ENCODE peak calls at places on chromosomes 5 and 9, in five cellular contexts. One of them, this sample, is unnamed.

GRCh38 chr9:77731930-77732329 is 83.8 kb upstream of the GNA14 start:
- DNase-seq in ovary: no peak
- DNase-seq in HepG2: no peak
- DNase-seq in A549: no peak
- DNase-seq in sigmoid colon: no peak
- DNase-seq in this sample: no peak

GRCh38 chr5:1493413-1493812 is 30.3 kb downstream of the LPCAT1 start:
- DNase-seq in HepG2: no peak
- DNase-seq in A549: no peak
- DNase-seq in sigmoid colon: no peak
- DNase-seq in ovary: no peak
- DNase-seq in this sample: no peak

GRCh38 chr5:97876272-97876671 is 693.2 kb upstream of the RIOK2 start:
- DNase-seq in ovary: no peak
- DNase-seq in A549: no peak
- DNase-seq in sigmoid colon: no peak
- DNase-seq in HepG2: no peak
- DNase-seq in this sample: no peak

GRCh38 chr9:96256800-96257199 is 45.2 kb downstream of the HSD17B3 start:
- DNase-seq in A549: no peak
- DNase-seq in HepG2: peak; percentile 12
- DNase-seq in ovary: no peak
- DNase-seq in sigmoid colon: no peak
- DNase-seq in this sample: no peak

GRCh38 chr5:73945505-73945904 is 319.5 kb downstream of the ARHGEF28 start:
- DNase-seq in A549: no peak
- DNase-seq in ovary: no peak
- DNase-seq in HepG2: no peak
- DNase-seq in sigmoid colon: no peak
- DNase-seq in this sample: no peak

GRCh38 chr5:74233571-74233970 is 407.0 kb downstream of the ENC1 start:
- DNase-seq in HepG2: no peak
- DNase-seq in A549: no peak
- DNase-seq in sigmoid colon: no peak
- DNase-seq in ovary: no peak
- DNase-seq in this sample: no peak

GRCh38 chr5:82820958-82821880 is 256.0 kb downstream of the TMEM167A start:
- DNase-seq in sigmoid colon: no peak
- DNase-seq in HepG2: no peak
- DNase-seq in ovary: no peak
- DNase-seq in A549: no peak
- DNase-seq in this sample: no peak

GRCh38 chr9:71446081-71446480 is 322.2 kb downstream of the CEMIP2 start:
- DNase-seq in sigmoid colon: no peak
- DNase-seq in ovary: no peak
- DNase-seq in A549: no peak
- DNase-seq in HepG2: no peak
- DNase-seq in this sample: no peak

GRCh38 chr9:108844856-108845255 is 10.9 kb downstream of the ACTL7B start:
- DNase-seq in sigmoid colon: no peak
- DNase-seq in A549: no peak
- DNase-seq in ovary: no peak
- DNase-seq in HepG2: no peak
- DNase-seq in this sample: no peak

GRCh38 chr9:78023003-78023741 is 8.4 kb downstream of the GNAQ start:
- DNase-seq in HepG2: peak; percentile 64
- DNase-seq in A549: no peak
- DNase-seq in ovary: no peak
- DNase-seq in sigmoid colon: no peak
- DNase-seq in this sample: no peak

GRCh38 chr9:74765572-74765971 is 122.1 kb downstream of the TRPM6 start:
- DNase-seq in HepG2: no peak
- DNase-seq in ovary: no peak
- DNase-seq in sigmoid colon: no peak
- DNase-seq in A549: no peak
- DNase-seq in this sample: no peak

DNA sequence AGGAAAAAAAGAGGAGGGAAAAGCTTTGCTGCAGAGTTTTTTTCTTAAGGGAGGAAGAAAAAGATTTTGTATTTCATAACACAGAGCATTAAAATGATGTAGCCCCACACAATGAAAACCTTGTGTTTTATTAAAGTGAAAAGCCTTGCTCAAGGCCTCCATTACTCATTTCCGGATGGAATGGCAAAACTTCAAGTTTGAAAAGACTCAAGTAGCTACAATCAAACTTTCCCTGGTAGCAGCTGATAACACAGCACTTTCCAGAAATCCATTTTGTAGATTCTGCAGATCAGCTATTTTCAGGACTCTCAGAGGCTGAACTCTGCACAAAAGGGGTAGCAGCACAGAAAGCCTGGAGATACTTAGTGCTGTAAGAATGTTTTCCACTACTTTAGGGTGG is 374.8 kb downstream of the NFIB start:
- DNase-seq in HepG2: no peak
- DNase-seq in A549: no peak
- DNase-seq in sigmoid colon: no peak
- DNase-seq in ovary: no peak
- DNase-seq in this sample: no peak
- H3K9me3 ChIP-seq in HepG2: no peaks in the 10 kb centered on the region
- H3K9me3 ChIP-seq in A549: no peaks in the 10 kb centered on the region
- H3K9me3 ChIP-seq in sigmoid colon: no peaks in the 10 kb centered on the region
- H3K9me3 ChIP-seq in ovary: no peaks in the 10 kb centered on the region
- H3K9me3 ChIP-seq in this sample: no peaks in the 10 kb centered on the region

GRCh38 chr9:89507626-89508025 is 9.7 kb upstream of the SEMA4D start:
- DNase-seq in HepG2: no peak
- DNase-seq in A549: no peak
- DNase-seq in sigmoid colon: no peak
- DNase-seq in ovary: no peak
- DNase-seq in this sample: no peak

GRCh38 chr9:89502038-89502601 is 4.2 kb upstream of the SEMA4D start:
- DNase-seq in A549: no peak
- DNase-seq in ovary: no peak
- DNase-seq in sigmoid colon: no peak
- DNase-seq in HepG2: no peak
- DNase-seq in this sample: no peak

GRCh38 chr9:89508951-89509607 is 11.2 kb upstream of the SEMA4D start:
- DNase-seq in sigmoid colon: no peak
- DNase-seq in ovary: no peak
- DNase-seq in HepG2: no peak
- DNase-seq in A549: no peak
- DNase-seq in this sample: no peak

GRCh38 chr9:89505048-89505447 is 7.1 kb upstream of the SEMA4D start:
- DNase-seq in A549: no peak
- DNase-seq in HepG2: no peak
- DNase-seq in sigmoid colon: no peak
- DNase-seq in ovary: no peak
- DNase-seq in this sample: no peak

GRCh38 chr9:89505795-89506385 is 8.0 kb upstream of the SEMA4D start:
- DNase-seq in A549: no peak
- DNase-seq in HepG2: no peak
- DNase-seq in sigmoid colon: no peak
- DNase-seq in ovary: peak; percentile 48
- DNase-seq in this sample: no peak
- TF ChIP-seq EP300 in A549: no peak
- TF ChIP-seq EP300 in HepG2: no peak
- TF ChIP-seq EP300 in sigmoid colon: no peak
- TF ChIP-seq EP300 in ovary: no peak
- TF ChIP-seq EP300 in this sample: no peak

GRCh38 chr5:158461240-158461854 is 602.4 kb upstream of the CLINT1 start:
- DNase-seq in ovary: peak; percentile 86
- DNase-seq in A549: no peak
- DNase-seq in HepG2: peak; percentile 81
- DNase-seq in sigmoid colon: peak; percentile 80
- DNase-seq in this sample: peak; percentile 52
- H3K9me3 ChIP-seq in ovary: no peaks in the 10 kb centered on the region
- H3K9me3 ChIP-seq in A549: no peaks in the 10 kb centered on the region
- H3K9me3 ChIP-seq in HepG2: peaks cover 11% of the 10 kb centered on the region
- H3K9me3 ChIP-seq in sigmoid colon: no peaks in the 10 kb centered on the region
- H3K9me3 ChIP-seq in this sample: no peaks in the 10 kb centered on the region

GRCh38 chr5:79514391-79515105 is 614 bp upstream of the HOMER1 start:
- DNase-seq in A549: peak; percentile 88
- DNase-seq in HepG2: peak; percentile 72
- DNase-seq in ovary: peak; percentile 94
- DNase-seq in sigmoid colon: peak; percentile 97
- DNase-seq in this sample: peak; percentile 78
- TF ChIP-seq EP300 in A549: no peak
- TF ChIP-seq EP300 in HepG2: no peak
- TF ChIP-seq EP300 in ovary: no peak
- TF ChIP-seq EP300 in sigmoid colon: peak; percentile 60
- TF ChIP-seq EP300 in this sample: peak; percentile 98

GRCh38 chr5:180253036-180253824 is 38.7 kb downstream of the MAPK9 start:
- DNase-seq in ovary: no peak
- DNase-seq in HepG2: no peak
- DNase-seq in A549: no peak
- DNase-seq in sigmoid colon: no peak
- DNase-seq in this sample: no peak
- H3K9me3 ChIP-seq in ovary: peaks cover 70% of the 10 kb centered on the region
- H3K9me3 ChIP-seq in HepG2: peaks cover 60% of the 10 kb centered on the region
- H3K9me3 ChIP-seq in A549: peaks cover 96% of the 10 kb centered on the region
- H3K9me3 ChIP-seq in sigmoid colon: peaks cover 18% of the 10 kb centered on the region
- H3K9me3 ChIP-seq in this sample: peaks cover 79% of the 10 kb centered on the region

DNA sequence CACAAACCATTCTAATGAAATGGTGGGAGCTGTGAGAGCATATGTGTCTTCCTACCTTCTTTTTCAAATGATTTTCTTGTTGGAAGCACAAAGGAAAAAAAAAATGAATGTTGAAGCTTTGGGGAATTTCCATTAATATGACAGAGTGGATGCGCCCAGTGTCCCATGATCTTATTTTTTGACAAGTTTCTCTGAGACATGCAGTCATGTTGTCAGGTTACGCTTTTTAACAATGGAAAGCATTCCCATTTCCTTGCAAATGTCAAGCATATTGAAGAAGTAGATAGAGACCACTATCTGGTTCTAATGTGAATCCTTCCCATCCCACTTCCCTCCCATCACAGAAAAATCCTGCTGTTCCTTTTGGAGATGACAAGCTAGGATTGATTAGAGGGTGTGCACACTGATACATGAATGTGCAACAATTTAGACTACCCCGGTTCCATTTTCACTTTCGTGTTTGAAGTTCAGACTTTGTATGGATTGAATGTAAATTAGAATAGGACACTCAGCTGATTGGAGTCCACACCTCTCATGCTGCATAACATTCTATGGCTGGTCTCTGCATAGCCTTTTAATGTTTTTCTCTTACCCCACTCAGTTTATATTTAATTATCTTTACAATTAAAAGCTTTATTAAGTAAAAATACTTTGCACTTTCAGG is 919.5 kb downstream of the TLE4 start:
- DNase-seq in A549: no peak
- DNase-seq in ovary: no peak
- DNase-seq in HepG2: no peak
- DNase-seq in sigmoid colon: no peak
- DNase-seq in this sample: no peak
- TF ChIP-seq EP300 in A549: no peak
- TF ChIP-seq EP300 in ovary: no peak
- TF ChIP-seq EP300 in HepG2: no peak
- TF ChIP-seq EP300 in sigmoid colon: no peak
- TF ChIP-seq EP300 in this sample: no peak

DNA sequence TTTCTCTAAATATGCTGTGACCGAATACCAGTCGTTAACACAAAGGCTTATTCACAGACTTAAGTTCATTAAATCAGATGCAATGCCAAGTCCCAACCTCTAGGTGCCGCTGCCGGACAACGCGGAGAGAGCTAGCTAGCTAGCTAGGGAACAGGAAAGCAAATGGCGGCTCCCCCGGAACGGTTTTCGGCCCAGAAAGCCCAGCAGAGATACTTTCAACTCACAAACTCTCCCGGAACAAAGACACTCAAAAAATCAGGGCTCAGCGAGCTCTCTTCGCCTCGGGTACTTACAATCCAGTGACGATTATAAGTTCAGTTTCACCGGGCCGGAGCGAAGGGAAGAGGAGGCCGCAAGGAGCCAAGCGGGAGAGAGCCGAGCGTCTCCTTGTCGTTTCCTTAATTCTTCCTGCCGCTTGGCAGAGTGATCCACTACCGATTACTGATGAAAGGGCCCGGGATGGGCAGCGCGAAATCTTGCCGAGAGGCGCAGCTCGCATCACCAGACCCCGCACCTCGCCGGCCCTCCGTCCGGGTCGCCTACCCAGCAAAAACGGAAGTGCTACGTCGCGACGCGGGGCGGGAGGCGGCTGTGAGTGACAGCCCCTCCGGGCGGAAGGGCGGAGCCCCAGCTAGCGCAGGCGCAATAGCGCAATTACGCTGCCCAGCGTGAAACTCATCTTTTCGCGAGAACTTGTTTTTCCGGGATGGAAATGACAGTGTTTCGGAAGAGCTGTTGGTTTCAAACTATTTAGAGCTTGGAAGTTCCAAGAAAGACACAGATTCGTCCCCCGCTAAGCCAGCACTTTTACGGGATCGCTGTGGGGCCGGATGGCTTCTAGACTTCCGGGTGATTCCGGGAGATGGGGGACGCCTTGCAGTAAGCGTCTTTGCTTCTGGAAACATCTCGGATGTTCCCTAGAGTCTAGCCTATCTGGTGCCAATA is at the start of gene TAF7:
- DNase-seq in A549: peak; percentile 75
- DNase-seq in HepG2: peak; percentile 89
- DNase-seq in ovary: peak; percentile 92
- DNase-seq in sigmoid colon: peak; percentile 93
- DNase-seq in this sample: peak; percentile 77
- H3K9me3 ChIP-seq in A549: peaks cover 75% of the 10 kb centered on the region
- H3K9me3 ChIP-seq in HepG2: peaks cover 42% of the 10 kb centered on the region
- H3K9me3 ChIP-seq in ovary: peaks cover 37% of the 10 kb centered on the region
- H3K9me3 ChIP-seq in sigmoid colon: peaks cover 37% of the 10 kb centered on the region
- H3K9me3 ChIP-seq in this sample: peaks cover 16% of the 10 kb centered on the region

DNA sequence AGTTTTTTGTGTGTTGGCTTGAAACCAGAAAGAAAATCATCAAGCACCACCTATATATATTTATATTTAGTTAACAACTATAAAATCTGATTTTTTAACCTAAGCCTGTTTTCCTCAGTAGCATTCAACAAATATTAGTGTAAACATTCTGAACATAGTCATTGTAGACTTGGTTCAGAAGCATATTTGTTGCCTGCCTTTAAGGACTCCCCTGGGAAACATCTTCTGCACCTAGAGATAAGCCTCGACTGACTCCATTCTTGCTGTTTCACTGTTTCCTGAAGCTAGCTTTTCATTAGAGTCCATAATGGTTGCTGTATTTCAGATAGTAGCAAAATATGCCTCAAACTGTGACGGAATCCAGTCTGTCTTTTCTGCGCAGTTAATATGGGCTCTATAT is 123.5 kb downstream of the TRIO start:
- DNase-seq in sigmoid colon: no peak
- DNase-seq in ovary: no peak
- DNase-seq in A549: no peak
- DNase-seq in HepG2: no peak
- DNase-seq in this sample: no peak
- TF ChIP-seq EP300 in sigmoid colon: no peak
- TF ChIP-seq EP300 in ovary: no peak
- TF ChIP-seq EP300 in A549: no peak
- TF ChIP-seq EP300 in HepG2: no peak
- TF ChIP-seq EP300 in this sample: no peak

GRCh38 chr5:150945501-150945900 is 40.7 kb upstream of the ZNF300 start:
- DNase-seq in A549: no peak
- DNase-seq in HepG2: no peak
- DNase-seq in ovary: no peak
- DNase-seq in sigmoid colon: no peak
- DNase-seq in this sample: no peak

GRCh38 chr5:150945947-150946346 is 41.2 kb upstream of the ZNF300 start:
- DNase-seq in ovary: peak; percentile 20
- DNase-seq in sigmoid colon: no peak
- DNase-seq in A549: no peak
- DNase-seq in HepG2: no peak
- DNase-seq in this sample: no peak

GRCh38 chr5:150946351-150946905 is 41.6 kb upstream of the ZNF300 start:
- DNase-seq in HepG2: no peak
- DNase-seq in ovary: peak; percentile 90
- DNase-seq in A549: no peak
- DNase-seq in sigmoid colon: peak; percentile 94
- DNase-seq in this sample: peak; percentile 73

GRCh38 chr5:150948539-150948938 is 43.8 kb upstream of the ZNF300 start:
- DNase-seq in sigmoid colon: no peak
- DNase-seq in ovary: no peak
- DNase-seq in A549: no peak
- DNase-seq in HepG2: no peak
- DNase-seq in this sample: no peak
- H3K9me3 ChIP-seq in sigmoid colon: peaks cover 13% of the 10 kb centered on the region
- H3K9me3 ChIP-seq in ovary: peaks cover 7% of the 10 kb centered on the region
- H3K9me3 ChIP-seq in A549: peaks cover 56% of the 10 kb centered on the region
- H3K9me3 ChIP-seq in HepG2: peaks cover 90% of the 10 kb centered on the region
- H3K9me3 ChIP-seq in this sample: no peaks in the 10 kb centered on the region